ENCODE peak calls at places on chromosomes 5 and 9, in nine cellular contexts. R, O, N, F, E, Q, V, M and I are unnamed samples.
A peak's percentile ranks its signal among the peaks of the same experiment; 100 is the strongest.

GRCh38 chr5:110823571-110823970 is 84.8 kb downstream of the SLC25A46 start:
- DNase-seq in M (no peak), O (no peak), R (no peak), N (no peak), Q (no peak), V (no peak), E (no peak), F (no peak), I (no peak)

GRCh38 chr5:5617024-5617423 is 194.5 kb downstream of the ICE1 start:
- DNase-seq in E (no peak), F (no peak), M (no peak), O (no peak), R (no peak), Q (no peak), N (no peak), V (no peak), I (no peak)

GRCh38 chr5:112995764-112996618 is 19.4 kb downstream of the DCP2 start:
- DNase-seq in E (peak; percentile 72), M (peak; percentile 74), N (peak; percentile 73), R (peak; percentile 68), Q (peak; percentile 72), V (peak; percentile 75), O (peak; percentile 46), F (no peak), I (peak; percentile 76)

GRCh38 chr9:93827545-93828330 is 127.4 kb downstream of the BARX1 start:
- DNase-seq in V (peak; percentile 55), R (no peak), E (no peak), F (peak; percentile 70), O (peak; percentile 24), N (no peak), Q (peak; percentile 77), M (peak; percentile 79), I (peak; percentile 82)

GRCh38 chr5:121152411-121152810 is 688.3 kb downstream of the PRR16 start:
- DNase-seq in O (no peak), Q (no peak), V (no peak), N (no peak), M (no peak), F (no peak), E (no peak), R (no peak), I (no peak)

GRCh38 chr5:19928556-19929421 is 59.2 kb downstream of the CDH18 start:
- DNase-seq in O (peak; percentile 93), R (no peak), E (no peak), V (no peak), M (no peak), N (no peak), Q (peak; percentile 38), F (no peak), I (no peak)

GRCh38 chr5:88552406-88552805 is 283.8 kb upstream of the TMEM161B start:
- DNase-seq in N (no peak), O (no peak), F (no peak), Q (no peak), E (no peak), M (no peak), R (no peak), V (no peak), I (no peak)

GRCh38 chr5:93572101-93572772 is 8.8 kb downstream of the NR2F1-AS1 start:
- DNase-seq in O (no peak), V (no peak), N (no peak), M (peak; percentile 58), E (no peak), R (peak; percentile 20), Q (no peak), F (peak; percentile 51), I (no peak)

GRCh38 chr5:43895876-43896275 is 292.9 kb downstream of the NNT start:
- DNase-seq in F (no peak), O (no peak), M (no peak), N (no peak), V (no peak), Q (no peak), E (no peak), R (no peak), I (no peak)

GRCh38 chr9:12702160-12702758 is 9.1 kb downstream of the TYRP1 start:
- DNase-seq in O (peak; percentile 41), N (peak; percentile 17), V (no peak), Q (peak; percentile 27), F (no peak), R (no peak), E (no peak), M (peak; percentile 37), I (no peak)

GRCh38 chr9:21994526-21994995 is at the start of gene CDKN2B-AS1:
- DNase-seq in V (peak; percentile 52), F (peak; percentile 71), R (peak; percentile 28), N (no peak), M (peak; percentile 73), O (peak; percentile 77), E (no peak), Q (peak; percentile 85), I (peak; percentile 72)

GRCh38 chr5:166708271-166708670 is 1583.2 kb upstream of the WWC1 start:
- DNase-seq in V (no peak), M (no peak), Q (no peak), E (no peak), N (no peak), F (no peak), R (no peak), O (no peak), I (no peak)

GRCh38 chr5:27313549-27313948 is 275.2 kb upstream of the CDH9 start:
- DNase-seq in V (no peak), O (no peak), R (no peak), E (no peak), Q (no peak), M (no peak), F (no peak), N (no peak), I (no peak)

GRCh38 chr9:70120834-70121510 is 77.3 kb downstream of the MAMDC2 start:
- DNase-seq in R (peak; percentile 65), V (no peak), O (peak; percentile 98), E (no peak), Q (peak; percentile 27), M (peak; percentile 84), F (peak; percentile 84), N (peak; percentile 27), I (peak; percentile 90)

GRCh38 chr5:81629986-81630385 is 120.9 kb downstream of the SSBP2 start:
- DNase-seq in O (no peak), Q (no peak), M (no peak), E (no peak), N (no peak), V (no peak), R (no peak), F (no peak), I (no peak)

GRCh38 chr5:93674866-93675457 is 66.4 kb downstream of the POU5F2 start:
- DNase-seq in E (no peak), F (no peak), V (no peak), Q (no peak), R (no peak), N (no peak), M (no peak), O (no peak), I (no peak)

GRCh38 chr5:1005362-1005851 is 3.2 kb upstream of the NKD2 start:
- DNase-seq in F (peak; percentile 68), R (peak; percentile 8), Q (peak; percentile 12), E (no peak), M (no peak), O (no peak), V (peak; percentile 21), N (peak; percentile 5), I (peak; percentile 42)

GRCh38 chr9:101791938-101792337 is 53.5 kb upstream of the GRIN3A start:
- DNase-seq in O (peak; percentile 11), M (no peak), F (no peak), V (no peak), Q (peak; percentile 81), R (no peak), N (no peak), E (no peak), I (no peak)

DNA sequence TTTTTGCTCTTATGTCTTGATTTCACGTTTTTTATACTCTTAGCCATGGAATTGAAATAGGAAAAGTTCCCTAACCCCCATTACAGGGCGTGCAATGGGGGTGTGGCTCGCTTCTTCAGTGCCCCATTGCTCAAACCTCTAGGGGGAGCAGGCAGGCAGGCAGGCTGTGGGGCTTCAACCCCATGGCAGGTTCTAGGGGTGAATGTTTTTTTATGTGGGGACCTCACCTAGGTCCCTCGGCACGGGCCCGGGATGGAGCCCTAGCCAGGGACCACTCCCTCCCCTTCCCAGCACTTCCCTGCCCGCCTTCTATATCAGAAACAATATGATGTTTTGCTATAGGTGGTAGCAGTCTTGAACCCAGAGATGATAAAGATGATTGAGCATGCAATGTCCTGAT is 221.3 kb upstream of the SMC2 start:
- DNase-seq in N (no peak), E (no peak), M (no peak), O (no peak), V (no peak), Q (no peak), F (no peak), R (no peak), I (no peak)
- H3K9me3 ChIP-seq in N (no peaks in the 10 kb centered on the region), E (no peaks in the 10 kb centered on the region), M (no peaks in the 10 kb centered on the region), O (no peaks in the 10 kb centered on the region), V (no peaks in the 10 kb centered on the region), Q (no peaks in the 10 kb centered on the region), F (no peaks in the 10 kb centered on the region), R (no peaks in the 10 kb centered on the region), I (no peaks in the 10 kb centered on the region)

GRCh38 chr5:173745123-173745522 is 128.7 kb upstream of the BOD1 start:
- DNase-seq in N (no peak), M (no peak), E (no peak), R (no peak), Q (no peak), F (no peak), V (no peak), O (no peak), I (no peak)
- H3K4me3 ChIP-seq in N (no peak overlapping the region), M (no peak overlapping the region), E (no peak overlapping the region), R (no peak overlapping the region), Q (no peak overlapping the region), F (no peak overlapping the region), V (no peak overlapping the region), O (no peak overlapping the region), I (no peak overlapping the region)

GRCh38 chr5:12367973-12368372 is 463.7 kb upstream of the CTNND2 start:
- DNase-seq in Q (no peak), V (no peak), R (no peak), N (no peak), F (no peak), E (no peak), O (no peak), M (no peak), I (no peak)
- H3K9me3 ChIP-seq in Q (peaks cover 2% of the 10 kb centered on the region), V (no peaks in the 10 kb centered on the region), R (no peaks in the 10 kb centered on the region), N (no peaks in the 10 kb centered on the region), F (no peaks in the 10 kb centered on the region), E (no peaks in the 10 kb centered on the region), O (no peaks in the 10 kb centered on the region), M (peaks cover 2% of the 10 kb centered on the region), I (no peaks in the 10 kb centered on the region)

GRCh38 chr5:73199671-73200070 is 26.7 kb downstream of the TMEM174 start:
- DNase-seq in E (no peak), Q (no peak), N (no peak), O (no peak), V (no peak), F (no peak), R (no peak), M (no peak), I (no peak)

GRCh38 chr5:73204302-73204701 is 31.3 kb downstream of the TMEM174 start:
- DNase-seq in E (no peak), N (no peak), F (no peak), V (no peak), O (no peak), M (no peak), R (no peak), Q (no peak), I (no peak)

GRCh38 chr5:73204733-73205132 is 31.7 kb downstream of the TMEM174 start:
- DNase-seq in Q (no peak), V (no peak), F (no peak), O (no peak), N (no peak), E (no peak), M (no peak), R (no peak), I (no peak)

GRCh38 chr5:73198833-73199592 is 26.0 kb downstream of the TMEM174 start:
- DNase-seq in O (no peak), M (no peak), Q (no peak), V (no peak), R (no peak), F (no peak), N (no peak), E (no peak), I (no peak)

GRCh38 chr5:73201547-73202513 is 28.8 kb downstream of the TMEM174 start:
- DNase-seq in E (peak; percentile 53), M (peak; percentile 88), V (peak; percentile 80), O (peak; percentile 49), Q (peak; percentile 92), F (peak; percentile 81), N (peak; percentile 39), R (peak; percentile 70), I (peak; percentile 83)
- H3K4me3 ChIP-seq in E (no peak overlapping the region), M (no peak overlapping the region), V (no peak overlapping the region), O (no peak overlapping the region), Q (peak overlapping the region; percentile 5), F (no peak overlapping the region), N (no peak overlapping the region), R (no peak overlapping the region), I (no peak overlapping the region)